ENCODE peak calls at places on chromosomes 5 and 9, in nine cellular contexts. T is BE2C; J is HT1080; I is dorsolateral prefrontal cortex; U is heart left ventricle; A is HEK293T; N is sciatic nerve; S is stimulated activated CD8-positive, alpha-beta memory T cell treated with anti-CD3 and anti-CD28 coated beads, Interleukin-12 subunit alpha, Interleukin-12 subunit beta, amount 100 ng/mL, for 1 hour; C is transverse colon. M is an unnamed sample.
A peak's percentile ranks its signal among the peaks of the same experiment; 100 is the strongest.

GRCh38 chr9:119114681-119115080 is 254.6 kb downstream of the BRINP1 start:
- DNase-seq in T (no peak), J (no peak), I (no peak), U (no peak), A (no peak), N (no peak), S (no peak), C (no peak), M (no peak)

GRCh38 chr5:141272906-141273305 is 27.7 kb downstream of the PCDHB15 start:
- DNase-seq in T (peak; percentile 42), J (no peak), I (no peak), U (no peak), A (no peak), N (no peak), S (no peak), C (no peak), M (no peak)

GRCh38 chr5:146425023-146425422 is 22.1 kb upstream of the TCERG1 start:
- DNase-seq in T (no peak), J (no peak), I (no peak), U (no peak), A (no peak), N (no peak), S (no peak), C (no peak), M (no peak)

GRCh38 chr9:126317513-126317912 is 9.1 kb upstream of the MVB12B start:
- DNase-seq in T (no peak), J (no peak), I (no peak), U (no peak), A (no peak), N (no peak), S (no peak), C (peak; percentile 51), M (no peak)

GRCh38 chr9:20023237-20023928 is 234.5 kb upstream of the SLC24A2 start:
- DNase-seq in T (no peak), J (no peak), I (no peak), U (no peak), A (no peak), N (no peak), S (no peak), C (no peak), M (no peak)

GRCh38 chr9:27499481-27499880 is 24.6 kb upstream of the IFNK start:
- DNase-seq in T (no peak), J (peak; percentile 85), I (no peak), U (no peak), A (no peak), N (no peak), S (no peak), C (no peak), M (no peak)

GRCh38 chr5:1760656-1761452 is 38.8 kb downstream of the MRPL36 start:
- DNase-seq in T (no peak), J (no peak), I (peak; percentile 24), U (peak; percentile 51), A (no peak), N (peak; percentile 43), S (no peak), C (no peak), M (no peak)

GRCh38 chr9:93346240-93347112 is 105.0 kb upstream of the FAM120A start:
- DNase-seq in T (peak; percentile 23), J (no peak), I (no peak), U (no peak), A (no peak), N (no peak), S (no peak), C (no peak), M (no peak)

GRCh38 chr9:109118802-109119438 is 827 bp downstream of the TMEM245 start:
- DNase-seq in T (no peak), J (peak; percentile 17), I (peak; percentile 35), U (no peak), A (no peak), N (peak; percentile 67), S (no peak), C (no peak), M (no peak)

GRCh38 chr9:34072868-34073590 is 24.3 kb upstream of the UBAP2 start:
- DNase-seq in T (no peak), J (peak; percentile 64), I (no peak), U (no peak), A (no peak), N (no peak), S (no peak), C (peak; percentile 55), M (no peak)

GRCh38 chr5:159444441-159445082 is 114.3 kb upstream of the IL12B start:
- DNase-seq in T (no peak), J (peak; percentile 74), I (no peak), U (no peak), A (peak; percentile 42), N (no peak), S (no peak), C (no peak), M (no peak)

GRCh38 chr5:79653843-79654242 is 35.8 kb upstream of the CMYA5 start:
- DNase-seq in T (no peak), J (no peak), I (no peak), U (no peak), A (no peak), N (no peak), S (no peak), C (no peak), M (no peak)

GRCh38 chr5:2756764-2757163 is 5.3 kb upstream of the IRX2 start:
- DNase-seq in T (no peak), J (no peak), I (no peak), U (no peak), A (no peak), N (no peak), S (no peak), C (no peak), M (no peak)

GRCh38 chr5:4532705-4533080 is 607.4 kb upstream of the ADAMTS16 start:
- DNase-seq in T (no peak), J (no peak), I (no peak), U (no peak), A (no peak), N (no peak), S (no peak), C (no peak), M (no peak)

GRCh38 chr5:60844429-60844890 is 391 bp upstream of the ELOVL7 start:
- DNase-seq in T (no peak), J (peak; percentile 46), I (no peak), U (no peak), A (peak; percentile 16), N (no peak), S (no peak), C (no peak), M (no peak)

GRCh38 chr5:81848368-81848767 is 97.5 kb upstream of the SSBP2 start:
- DNase-seq in T (peak; percentile 24), J (no peak), I (no peak), U (no peak), A (no peak), N (no peak), S (no peak), C (peak; percentile 32), M (no peak)

GRCh38 chr5:125476888-125477585 is 730.6 kb upstream of the ZNF608 start:
- DNase-seq in T (no peak), J (peak; percentile 23), I (no peak), U (no peak), A (no peak), N (no peak), S (no peak), C (no peak), M (no peak)

GRCh38 chr9:27204578-27204977 is 92.4 kb downstream of the EQTN start:
- DNase-seq in T (no peak), J (peak; percentile 20), I (no peak), U (no peak), A (no peak), N (no peak), S (no peak), C (no peak), M (no peak)

M was measured in substantia nigra.